ENCODE peak calls at places on chromosomes 12 and 14, in five cellular contexts. R is thoracic aorta, B is spleen, W is heart left ventricle, V is A673. G is an unnamed sample.

GRCh38 chr14:65237023-65237814 is 134.9 kb upstream of the MAX start:
- DNase-seq in R (no peak), B (no peak), W (no peak), V (no peak), G (peak; percentile 75)

GRCh38 chr12:2215709-2216560 is 163.1 kb downstream of the CACNA1C start:
- DNase-seq in R (no peak), B (no peak), W (no peak), V (peak; percentile 12), G (peak; percentile 64)

GRCh38 chr12:120090211-120090610 is 26.3 kb downstream of the RAB35 start:
- DNase-seq in R (no peak), B (no peak), W (no peak), V (peak; percentile 66), G (no peak)

GRCh38 chr12:15842106-15842505 is 40.1 kb upstream of the STRAP start:
- DNase-seq in R (no peak), B (no peak), W (no peak), V (no peak), G (peak; percentile 64)

GRCh38 chr14:63039800-63040380 is 5.4 kb downstream of the KCNH5 start:
- DNase-seq in R (no peak), B (no peak), W (no peak), V (peak; percentile 82), G (peak; percentile 68)

GRCh38 chr14:89399594-89400068 is 17.4 kb downstream of the FOXN3 start:
- DNase-seq in R (no peak), B (no peak), W (no peak), V (peak; percentile 33), G (peak; percentile 54)

GRCh38 chr14:59507063-59507751 is 22.9 kb downstream of the JKAMP start:
- DNase-seq in R (peak; percentile 4), B (no peak), W (peak; percentile 23), V (peak; percentile 80), G (peak; percentile 66)

GRCh38 chr12:6067152-6067916 is 57.1 kb downstream of the VWF start:
- DNase-seq in R (no peak), B (no peak), W (no peak), V (peak; percentile 18), G (peak; percentile 42)

GRCh38 chr12:53523131-53523530 is 15.8 kb upstream of the NPFF start:
- DNase-seq in R (no peak), B (no peak), W (no peak), V (no peak), G (no peak)

GRCh38 chr14:78486081-78486480 is 315.9 kb downstream of the NRXN3 start:
- DNase-seq in R (no peak), B (no peak), W (no peak), V (no peak), G (no peak)

GRCh38 chr12:94718114-94718513 is 67.8 kb upstream of the TMCC3 start:
- DNase-seq in R (no peak), B (no peak), W (no peak), V (no peak), G (peak; percentile 42)

GRCh38 chr14:94088516-94088915 is 7.4 kb downstream of the IFI27L1 start:
- DNase-seq in R (no peak), B (no peak), W (no peak), V (no peak), G (no peak)

GRCh38 chr12:92434607-92435025 is 268.2 kb upstream of the PLEKHG7 start:
- DNase-seq in R (no peak), B (no peak), W (no peak), V (no peak), G (no peak)

GRCh38 chr12:98503593-98504367 is 11.6 kb upstream of the TMPO start:
- DNase-seq in R (peak; percentile 70), B (peak; percentile 98), W (peak; percentile 96), V (peak; percentile 95), G (peak; percentile 96)

GRCh38 chr12:108856170-108856427 is 1.3 kb downstream of the SSH1 start:
- DNase-seq in R (no peak), B (peak; percentile 76), W (peak; percentile 30), V (no peak), G (no peak)

GRCh38 chr12:18696971-18697602 is 40.7 kb downstream of the PLCZ1 start:
- DNase-seq in R (no peak), B (no peak), W (no peak), V (no peak), G (peak; percentile 46)

GRCh38 chr14:37034410-37035285 is 137.8 kb downstream of the SLC25A21 start:
- DNase-seq in R (no peak), B (no peak), W (no peak), V (peak; percentile 71), G (no peak)

GRCh38 chr12:3761116-3761770 is 8.3 kb upstream of the CRACR2A start:
- DNase-seq in R (no peak), B (no peak), W (no peak), V (no peak), G (no peak)

GRCh38 chr12:55925870-55926737 is 1.6 kb downstream of the PYM1 start:
- DNase-seq in R (no peak), B (no peak), W (no peak), V (no peak), G (no peak)

GRCh38 chr12:100356646-100357223 is at the start of gene SLC17A8:
- DNase-seq in R (no peak), B (no peak), W (no peak), V (no peak), G (peak; percentile 41)

GRCh38 chr12:6434205-6435180 is 10.3 kb upstream of the CD27 start:
- DNase-seq in R (no peak), B (no peak), W (no peak), V (no peak), G (no peak)

GRCh38 chr14:92625213-92625612 is 111.6 kb downstream of the RIN3 start:
- DNase-seq in R (no peak), B (no peak), W (no peak), V (no peak), G (no peak)

GRCh38 chr12:84128117-84128991 is 784.2 kb downstream of the SLC6A15 start:
- DNase-seq in R (no peak), B (no peak), W (no peak), V (no peak), G (no peak)

GRCh38 chr12:122413516-122414404 is 8.7 kb downstream of the CLIP1 start:
- DNase-seq in R (no peak), B (no peak), W (no peak), V (peak; percentile 97), G (peak; percentile 18)

GRCh38 chr14:97602438-97603117 is 805.4 kb downstream of the VRK1 start:
- DNase-seq in R (no peak), B (peak; percentile 82), W (no peak), V (no peak), G (no peak)

GRCh38 chr12:71092290-71092689 is 65.5 kb downstream of the TSPAN8 start:
- DNase-seq in R (no peak), B (no peak), W (no peak), V (peak; percentile 49), G (no peak)

GRCh38 chr14:100856056-100856950 is 30.4 kb downstream of the MEG3 start:
- DNase-seq in R (no peak), B (peak; percentile 55), W (no peak), V (no peak), G (no peak)

GRCh38 chr12:467591-467990 is 7.9 kb downstream of the B4GALNT3 start:
- DNase-seq in R (no peak), B (no peak), W (no peak), V (no peak), G (no peak)

GRCh38 chr12:34297790-34298164 is 275.5 kb downstream of the ALG10 start:
- DNase-seq in R (no peak), B (peak; percentile 22), W (no peak), V (no peak), G (no peak)

GRCh38 chr14:49882826-49883694 is 9.8 kb upstream of the ARF6 start:
- DNase-seq in R (no peak), B (no peak), W (no peak), V (no peak), G (no peak)

GRCh38 chr12:95942106-95942531 is 295 bp downstream of the CCDC38 start:
- DNase-seq in R (no peak), B (no peak), W (no peak), V (peak; percentile 37), G (no peak)

GRCh38 chr12:78885466-78885865 is 20.9 kb downstream of the SYT1 start:
- DNase-seq in R (no peak), B (no peak), W (no peak), V (no peak), G (no peak)

GRCh38 chr12:26791328-26791791 is 41.6 kb downstream of the ITPR2 start:
- DNase-seq in R (no peak), B (no peak), W (no peak), V (no peak), G (no peak)

GRCh38 chr12:83893101-83893500 is 1019.5 kb downstream of the SLC6A15 start:
- DNase-seq in R (no peak), B (no peak), W (no peak), V (no peak), G (no peak)

GRCh38 chr12:107780298-107780697 is 5.8 kb downstream of the ASCL4 start:
- DNase-seq in R (no peak), B (no peak), W (no peak), V (no peak), G (no peak)
- H3K4me1 ChIP-seq in R (no peaks in the 10 kb centered on the region), B (peaks cover 37% of the 10 kb centered on the region), W (peaks cover 21% of the 10 kb centered on the region), V (no peaks in the 10 kb centered on the region), G (no peaks in the 10 kb centered on the region)

GRCh38 chr14:105422695-105423487 is 3.3 kb downstream of the MTA1 start:
- DNase-seq in R (no peak), B (no peak), W (no peak), V (no peak), G (no peak)
- H3K4me3 ChIP-seq in R (no peak overlapping the region), B (no peak overlapping the region), W (no peak overlapping the region), V (no peak overlapping the region), G (no peak overlapping the region)

DNA sequence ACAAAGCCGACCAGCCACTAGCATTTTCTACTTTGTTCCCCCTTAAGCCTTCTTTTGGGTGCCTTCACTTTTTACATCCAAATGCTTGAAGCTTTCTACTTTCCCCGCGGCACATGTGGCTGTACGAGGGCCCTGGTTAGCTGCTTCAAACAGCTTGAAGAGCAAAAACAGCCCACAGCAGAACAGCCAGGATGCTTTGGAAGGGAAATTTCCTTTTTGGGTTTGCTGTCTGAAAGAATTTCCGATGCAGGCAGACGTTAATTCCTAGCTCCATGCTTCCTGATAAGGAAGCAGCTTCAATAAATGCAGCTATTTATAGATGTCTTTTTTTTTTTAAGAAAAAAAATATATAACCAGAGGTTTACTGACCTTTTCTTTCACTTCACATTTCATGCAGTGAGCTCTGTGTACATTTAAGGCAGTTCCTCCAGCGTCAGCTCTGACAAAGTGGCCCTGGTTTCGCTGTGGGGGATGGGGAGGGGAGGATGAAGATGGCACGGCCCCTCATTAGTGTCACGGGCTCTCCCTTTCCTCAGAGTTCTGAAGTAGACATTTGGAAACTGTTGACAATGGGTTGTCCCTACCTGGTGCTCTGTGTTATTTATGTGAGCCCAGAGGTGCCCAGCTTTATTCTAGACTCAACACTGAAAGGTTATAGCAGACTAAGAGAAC is 109.5 kb downstream of the ETV6 start:
- DNase-seq in R (no peak), B (peak; percentile 82), W (peak; percentile 68), V (no peak), G (peak; percentile 76)
- H3K4me1 ChIP-seq in R (peaks cover 70% of the 10 kb centered on the region), B (peaks cover 89% of the 10 kb centered on the region), W (peaks cover 94% of the 10 kb centered on the region), V (peaks cover 25% of the 10 kb centered on the region), G (peaks cover 44% of the 10 kb centered on the region)

DNA sequence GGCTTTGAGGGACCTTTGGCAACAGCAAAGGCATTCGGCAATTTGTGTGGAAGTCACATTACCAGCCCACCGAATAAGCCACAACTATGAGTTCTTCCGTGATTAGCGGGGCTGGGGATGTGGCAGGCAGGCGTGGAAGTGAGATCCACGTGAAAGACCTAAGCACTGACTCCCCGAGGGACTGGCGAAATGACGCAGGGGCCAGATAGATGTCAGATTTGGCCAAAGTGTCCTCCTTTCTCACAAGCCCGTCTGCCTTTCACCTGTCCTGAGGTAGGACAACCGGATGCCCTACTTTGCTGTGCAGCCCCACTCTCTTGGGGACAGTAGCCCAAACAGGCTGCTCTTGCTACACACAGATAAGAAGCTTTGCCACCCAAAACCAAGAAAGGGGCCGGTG is 54.5 kb downstream of the DPF3 start:
- DNase-seq in R (no peak), B (no peak), W (no peak), V (no peak), G (no peak)
- H3K4me3 ChIP-seq in R (no peak overlapping the region), B (no peak overlapping the region), W (no peak overlapping the region), V (no peak overlapping the region), G (no peak overlapping the region)

G was measured in cardiac muscle cell.